ENCODE peak calls at places on chromosomes 7 and 10, in eight cellular contexts. A, V, F, U, B, D, O and Z are unnamed samples. For H3K4me1, the result is how much of the 10 kb centered on the place peaks cover.

GRCh38 chr7:143392875-143393266 is 11.7 kb downstream of the ZYX start:
- ATAC-seq in A (no peak), V (no peak), F (no peak), U (no peak), B (no peak), D (no peak), O (no peak), Z (no peak)

GRCh38 chr10:103244663-103245271 is 920 bp upstream of the RPEL1 start:
- ATAC-seq in A (peak), V (peak), F (peak), U (peak), B (peak), D (peak), O (peak), Z (peak)

GRCh38 chr10:51421853-51422252 is 277.5 kb downstream of the CSTF2T start:
- ATAC-seq in A (peak), V (no peak), F (no peak), U (no peak), B (no peak), D (no peak), O (no peak), Z (no peak)

GRCh38 chr10:80579370-80579769 is 41.7 kb downstream of the SH2D4B start:
- ATAC-seq in A (no peak), V (no peak), F (no peak), U (no peak), B (peak), D (no peak), O (no peak), Z (no peak)

GRCh38 chr10:48495282-48496045 is 109.4 kb downstream of the ARHGAP22 start:
- ATAC-seq in A (no peak), V (no peak), F (no peak), U (no peak), B (no peak), D (no peak), O (no peak), Z (no peak)

GRCh38 chr10:35789996-35790395 is 147.9 kb upstream of the FZD8 start:
- ATAC-seq in A (no peak), V (no peak), F (no peak), U (peak), B (no peak), D (no peak), O (no peak), Z (no peak)

GRCh38 chr7:50264908-50265307 is 39.6 kb upstream of the IKZF1 start:
- ATAC-seq in A (no peak), V (no peak), F (no peak), U (peak), B (no peak), D (no peak), O (no peak), Z (no peak)

GRCh38 chr7:1611708-1612241 is 41.9 kb upstream of the PSMG3 start:
- ATAC-seq in A (peak), V (peak), F (peak), U (no peak), B (peak), D (no peak), O (no peak), Z (no peak)

GRCh38 chr7:32871624-32872371 is 19.8 kb downstream of the KBTBD2 start:
- ATAC-seq in A (peak), V (no peak), F (no peak), U (no peak), B (no peak), D (no peak), O (no peak), Z (no peak)

GRCh38 chr10:37721100-37721499 is 136.3 kb downstream of the ZNF248 start:
- ATAC-seq in A (no peak), V (no peak), F (no peak), U (no peak), B (no peak), D (no peak), O (no peak), Z (no peak)

GRCh38 chr10:96794786-96795733 is 37.0 kb upstream of the LCOR start:
- ATAC-seq in A (no peak), V (no peak), F (no peak), U (no peak), B (no peak), D (no peak), O (no peak), Z (no peak)

GRCh38 chr7:43204081-43204480 is 91.6 kb downstream of the HECW1 start:
- ATAC-seq in A (no peak), V (no peak), F (no peak), U (no peak), B (no peak), D (no peak), O (no peak), Z (no peak)

GRCh38 chr10:128286413-128287097 is 160.3 kb upstream of the MKI67 start:
- ATAC-seq in A (no peak), V (no peak), F (no peak), U (peak), B (no peak), D (no peak), O (no peak), Z (no peak)

GRCh38 chr10:87661861-87662785 is 2.4 kb downstream of the PAPSS2 start:
- ATAC-seq in A (no peak), V (no peak), F (no peak), U (no peak), B (no peak), D (peak), O (no peak), Z (no peak)

GRCh38 chr7:41478187-41478586 is 224.7 kb downstream of the INHBA start:
- ATAC-seq in A (no peak), V (no peak), F (no peak), U (no peak), B (no peak), D (no peak), O (no peak), Z (no peak)

GRCh38 chr10:45452743-45453452 is 78.9 kb downstream of the ALOX5 start:
- ATAC-seq in A (no peak), V (peak), F (peak), U (no peak), B (peak), D (no peak), O (no peak), Z (no peak)

GRCh38 chr7:14717711-14718304 is 184.7 kb downstream of the DGKB start:
- ATAC-seq in A (peak), V (no peak), F (peak), U (peak), B (no peak), D (peak), O (no peak), Z (no peak)

GRCh38 chr10:132308588-132309451 is 1.1 kb upstream of the STK32C start:
- ATAC-seq in A (peak), V (peak), F (no peak), U (no peak), B (peak), D (no peak), O (no peak), Z (peak)

GRCh38 chr7:151679868-151680534 is 160.3 kb upstream of the RHEB start:
- ATAC-seq in A (no peak), V (no peak), F (no peak), U (peak), B (no peak), D (no peak), O (no peak), Z (no peak)

GRCh38 chr7:9608560-9608959 is 1175.2 kb downstream of the NXPH1 start:
- ATAC-seq in A (no peak), V (no peak), F (no peak), U (peak), B (no peak), D (no peak), O (no peak), Z (no peak)

GRCh38 chr7:101225650-101226049 is 7.7 kb downstream of the ZNHIT1 start:
- ATAC-seq in A (no peak), V (no peak), F (no peak), U (no peak), B (no peak), D (no peak), O (no peak), Z (no peak)

GRCh38 chr7:742791-743190 is 15.7 kb upstream of the PRKAR1B start:
- ATAC-seq in A (no peak), V (no peak), F (no peak), U (no peak), B (no peak), D (no peak), O (no peak), Z (no peak)

GRCh38 chr7:69173341-69173740 is 424.9 kb upstream of the AUTS2 start:
- ATAC-seq in A (no peak), V (no peak), F (no peak), U (no peak), B (no peak), D (no peak), O (no peak), Z (no peak)

GRCh38 chr10:84665883-84666463 is 337.6 kb downstream of the CCSER2 start:
- ATAC-seq in A (no peak), V (no peak), F (no peak), U (peak), B (peak), D (peak), O (no peak), Z (no peak)

GRCh38 chr10:124529661-124530214 is 68.1 kb downstream of the LHPP start:
- ATAC-seq in A (peak), V (peak), F (peak), U (peak), B (no peak), D (peak), O (no peak), Z (no peak)

GRCh38 chr7:18257711-18258110 is 230.1 kb upstream of the PRPS1L1 start:
- ATAC-seq in A (no peak), V (no peak), F (no peak), U (peak), B (no peak), D (no peak), O (no peak), Z (peak)

GRCh38 chr7:361680-362415 is 71.9 kb downstream of the FOXL3 start:
- ATAC-seq in A (no peak), V (no peak), F (no peak), U (no peak), B (no peak), D (no peak), O (no peak), Z (no peak)

GRCh38 chr7:142801601-142802295 is 31.0 kb downstream of the PRSS2 start:
- ATAC-seq in A (no peak), V (no peak), F (no peak), U (no peak), B (no peak), D (no peak), O (no peak), Z (no peak)

GRCh38 chr10:74677951-74678350 is 148.4 kb upstream of the KAT6B start:
- ATAC-seq in A (no peak), V (no peak), F (no peak), U (no peak), B (no peak), D (no peak), O (no peak), Z (no peak)

GRCh38 chr7:149147072-149147729 is at the start of gene ZNF398:
- ATAC-seq in A (peak), V (peak), F (peak), U (peak), B (peak), D (peak), O (peak), Z (peak)

GRCh38 chr7:131329176-131329570 is 1.5 kb downstream of the MKLN1 start:
- ATAC-seq in A (peak), V (peak), F (no peak), U (no peak), B (no peak), D (peak), O (no peak), Z (no peak)

GRCh38 chr7:128738570-128739047 is 550 bp upstream of the CALU start:
- ATAC-seq in A (peak), V (peak), F (peak), U (peak), B (peak), D (peak), O (peak), Z (peak)

GRCh38 chr10:97154789-97155188 is 31.0 kb downstream of the SLIT1 start:
- ATAC-seq in A (no peak), V (no peak), F (no peak), U (no peak), B (no peak), D (no peak), O (no peak), Z (no peak)

GRCh38 chr10:102841827-102842345 is 4.7 kb upstream of the CYP17A1 start:
- ATAC-seq in A (no peak), V (no peak), F (no peak), U (no peak), B (no peak), D (peak), O (no peak), Z (no peak)

GRCh38 chr7:8386926-8387550 is 46.4 kb upstream of the NXPH1 start:
- ATAC-seq in A (no peak), V (no peak), F (peak), U (no peak), B (no peak), D (no peak), O (no peak), Z (no peak)

GRCh38 chr7:24956021-24956420 is 24.0 kb downstream of the OSBPL3 start:
- ATAC-seq in A (no peak), V (no peak), F (no peak), U (peak), B (no peak), D (no peak), O (no peak), Z (no peak)
- H3K4me1 ChIP-seq in A (under half), V (under half), F (under half), U (under half), B (under half), D (under half), O (under half), Z (under half)

GRCh38 chr10:58700576-58700975 is 187.9 kb downstream of the BICC1 start:
- ATAC-seq in A (no peak), V (no peak), F (no peak), U (no peak), B (no peak), D (no peak), O (no peak), Z (no peak)
- H3K4me1 ChIP-seq in A (under half), V (under half), F (under half), U (under half), B (under half), D (under half), O (half or more), Z (half or more)

GRCh38 chr7:25180946-25181345 is 47.3 kb downstream of the NPVF start:
- ATAC-seq in A (no peak), V (no peak), F (no peak), U (no peak), B (no peak), D (no peak), O (no peak), Z (no peak)

GRCh38 chr7:25187932-25188331 is 40.4 kb downstream of the NPVF start:
- ATAC-seq in A (no peak), V (no peak), F (no peak), U (no peak), B (peak), D (no peak), O (no peak), Z (no peak)

GRCh38 chr7:25181537-25181936 is 46.7 kb downstream of the NPVF start:
- ATAC-seq in A (no peak), V (no peak), F (no peak), U (no peak), B (no peak), D (no peak), O (no peak), Z (no peak)

GRCh38 chr7:25189197-25189596 is 39.1 kb downstream of the NPVF start:
- ATAC-seq in A (no peak), V (no peak), F (no peak), U (no peak), B (no peak), D (no peak), O (no peak), Z (no peak)

GRCh38 chr7:25186436-25186835 is 41.9 kb downstream of the NPVF start:
- ATAC-seq in A (no peak), V (no peak), F (no peak), U (no peak), B (no peak), D (no peak), O (no peak), Z (no peak)
- H3K4me1 ChIP-seq in A (under half), V (under half), F (under half), U (under half), B (under half), D (under half), O (under half), Z (under half)

GRCh38 chr10:110865184-110865803 is 6.4 kb upstream of the PDCD4 start:
- ATAC-seq in A (peak), V (no peak), F (peak), U (peak), B (peak), D (peak), O (no peak), Z (peak)
- H3K4me1 ChIP-seq in A (under half), V (under half), F (half or more), U (under half), B (under half), D (under half), O (half or more), Z (under half)

GRCh38 chr7:28176174-28176573 is 4.4 kb downstream of the JAZF1 start:
- ATAC-seq in A (no peak), V (no peak), F (no peak), U (no peak), B (no peak), D (no peak), O (no peak), Z (no peak)

GRCh38 chr7:28174442-28174841 is 6.2 kb downstream of the JAZF1 start:
- ATAC-seq in A (no peak), V (no peak), F (no peak), U (no peak), B (no peak), D (no peak), O (no peak), Z (no peak)

GRCh38 chr7:28176645-28177044 is 4.0 kb downstream of the JAZF1 start:
- ATAC-seq in A (no peak), V (no peak), F (no peak), U (no peak), B (no peak), D (no peak), O (no peak), Z (no peak)

GRCh38 chr7:28173531-28173930 is 7.1 kb downstream of the JAZF1 start:
- ATAC-seq in A (peak), V (no peak), F (no peak), U (no peak), B (no peak), D (no peak), O (no peak), Z (no peak)

GRCh38 chr7:28174901-28175661 is 5.5 kb downstream of the JAZF1 start:
- ATAC-seq in A (no peak), V (no peak), F (no peak), U (peak), B (no peak), D (no peak), O (no peak), Z (no peak)
- H3K4me1 ChIP-seq in A (under half), V (under half), F (under half), U (under half), B (under half), D (under half), O (under half), Z (under half)

GRCh38 chr10:89100680-89101079 is 106.4 kb downstream of the CH25H start:
- ATAC-seq in A (no peak), V (no peak), F (no peak), U (no peak), B (no peak), D (no peak), O (no peak), Z (peak)
- H3K4me1 ChIP-seq in A (under half), V (under half), F (under half), U (under half), B (under half), D (under half), O (under half), Z (under half)

GRCh38 chr7:23001610-23002009 is 12.3 kb downstream of the HYCC1 start:
- ATAC-seq in A (no peak), V (no peak), F (no peak), U (no peak), B (no peak), D (no peak), O (no peak), Z (no peak)
- H3K4me1 ChIP-seq in A (under half), V (under half), F (under half), U (under half), B (under half), D (under half), O (under half), Z (under half)

GRCh38 chr7:44999245-45000095 is 531 bp upstream of the CCM2 start:
- ATAC-seq in A (peak), V (peak), F (peak), U (peak), B (peak), D (peak), O (peak), Z (peak)

GRCh38 chr7:45003789-45004188 is 3.8 kb downstream of the CCM2 start:
- ATAC-seq in A (no peak), V (no peak), F (no peak), U (no peak), B (no peak), D (no peak), O (no peak), Z (no peak)

GRCh38 chr7:45000096-45001032 is at the start of gene CCM2:
- ATAC-seq in A (peak), V (peak), F (peak), U (no peak), B (peak), D (peak), O (no peak), Z (peak)

GRCh38 chr7:45001826-45002225 is 1.8 kb downstream of the CCM2 start:
- ATAC-seq in A (no peak), V (no peak), F (no peak), U (no peak), B (no peak), D (no peak), O (no peak), Z (no peak)

GRCh38 chr7:45001138-45001694 is 1.2 kb downstream of the CCM2 start:
- ATAC-seq in A (no peak), V (no peak), F (peak), U (peak), B (no peak), D (no peak), O (no peak), Z (no peak)
- H3K4me1 ChIP-seq in A (under half), V (under half), F (under half), U (under half), B (under half), D (under half), O (under half), Z (under half)

DNA sequence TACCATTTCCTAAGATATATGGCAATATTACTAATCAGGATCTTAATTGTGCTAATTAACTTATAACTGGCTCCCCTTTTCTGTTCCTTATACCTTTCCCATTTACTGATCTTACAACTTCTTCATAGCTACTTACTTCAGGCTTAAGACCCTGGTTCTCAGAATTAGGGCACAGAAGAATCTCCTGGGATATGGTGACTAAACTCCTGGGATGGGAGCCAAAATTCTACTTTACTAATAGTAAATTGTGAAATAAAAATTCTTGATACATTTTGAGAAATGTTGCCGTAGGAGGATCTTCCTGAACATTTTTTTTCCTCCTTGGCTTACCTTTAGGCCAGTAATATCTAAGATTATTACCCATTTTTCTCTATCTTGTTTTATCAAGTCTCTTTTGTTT is 309.5 kb downstream of the ATRNL1 start:
- ATAC-seq in A (no peak), V (no peak), F (no peak), U (peak), B (no peak), D (no peak), O (no peak), Z (no peak)
- H3K4me1 ChIP-seq in A (under half), V (under half), F (under half), U (under half), B (under half), D (under half), O (under half), Z (under half)